ENCODE peak calls at places on chromosomes 13 and 19, in eight cellular contexts. M, X, V, K, N, Z, S and Q are unnamed samples.

GRCh38 chr13:99129050-99129449 is 71.6 kb upstream of the UBAC2 start:
- DNase-seq in N (no peak), X (no peak), Z (peak; percentile 59), V (no peak), M (no peak), K (no peak), S (no peak), Q (no peak)

GRCh38 chr13:101217086-101217485 is 199.2 kb downstream of the NALCN start:
- DNase-seq in V (no peak), S (no peak), X (no peak), M (no peak), Z (no peak), K (no peak), N (no peak), Q (no peak)

GRCh38 chr19:44344255-44344654 is 12.2 kb downstream of the ZNF112 start:
- DNase-seq in M (no peak), K (no peak), X (no peak), V (no peak), N (no peak), S (no peak), Z (peak; percentile 75), Q (peak; percentile 7)

GRCh38 chr19:49862411-49863253 is 4.7 kb downstream of the PNKP start:
- DNase-seq in M (peak; percentile 60), N (peak; percentile 79), V (no peak), S (no peak), K (no peak), X (no peak), Z (peak; percentile 43), Q (no peak)

GRCh38 chr19:1226522-1227312 is 11.1 kb downstream of the CBARP start:
- DNase-seq in Z (no peak), V (no peak), K (no peak), X (no peak), S (no peak), N (no peak), M (no peak), Q (no peak)

GRCh38 chr19:45420356-45420755 is 3.4 kb downstream of the ERCC1 start:
- DNase-seq in Z (no peak), N (no peak), M (no peak), V (no peak), K (no peak), S (no peak), X (no peak), Q (no peak)

GRCh38 chr13:59532405-59532804 is 631.3 kb downstream of the DIAPH3 start:
- DNase-seq in X (no peak), S (peak; percentile 17), N (no peak), M (no peak), V (no peak), K (peak; percentile 73), Z (no peak), Q (no peak)

GRCh38 chr19:4976412-4977298 is 7.7 kb downstream of the KDM4B start:
- DNase-seq in M (no peak), N (peak; percentile 64), X (peak; percentile 99), Z (no peak), V (peak; percentile 87), K (peak; percentile 93), S (peak; percentile 97), Q (peak; percentile 47)

GRCh38 chr13:27953671-27954405 is 15.3 kb downstream of the CDX2 start:
- DNase-seq in X (peak; percentile 67), S (peak; percentile 70), M (peak; percentile 91), V (no peak), Z (no peak), K (peak; percentile 20), N (peak; percentile 88), Q (peak; percentile 89)

GRCh38 chr13:28002886-28003698 is 14.6 kb upstream of the URAD start:
- DNase-seq in V (no peak), Z (no peak), M (no peak), N (no peak), S (peak; percentile 16), K (no peak), X (no peak), Q (no peak)

GRCh38 chr19:42360787-42361544 is 29.1 kb downstream of the CNFN start:
- DNase-seq in K (no peak), N (peak; percentile 85), M (no peak), X (no peak), S (no peak), Z (peak; percentile 12), V (no peak), Q (no peak)

GRCh38 chr13:59963827-59964226 is 199.9 kb downstream of the DIAPH3 start:
- DNase-seq in S (no peak), Z (no peak), K (no peak), V (no peak), M (no peak), X (no peak), N (no peak), Q (no peak)

GRCh38 chr13:44388427-44388826 is 14.8 kb downstream of the SERP2 start:
- DNase-seq in N (no peak), K (no peak), X (no peak), V (no peak), S (no peak), M (peak; percentile 89), Z (no peak), Q (no peak)

GRCh38 chr13:72645521-72645920 is 81.9 kb downstream of the MZT1 start:
- DNase-seq in X (no peak), V (no peak), S (no peak), K (no peak), M (no peak), N (no peak), Z (no peak), Q (no peak)

GRCh38 chr19:29107831-29108230 is 105.1 kb downstream of the UQCRFS1 start:
- DNase-seq in V (no peak), S (no peak), M (no peak), K (no peak), X (no peak), N (no peak), Z (no peak), Q (no peak)

GRCh38 chr13:97843201-97843600 is 110.3 kb upstream of the IPO5 start:
- DNase-seq in M (no peak), X (no peak), S (no peak), Z (no peak), N (no peak), K (no peak), V (no peak), Q (no peak)

GRCh38 chr13:57634829-57635165 is 3.3 kb downstream of the PCDH17 start:
- DNase-seq in K (no peak), X (no peak), S (no peak), V (no peak), N (peak; percentile 58), M (no peak), Z (no peak), Q (no peak)

GRCh38 chr13:48318714-48319457 is 15.3 kb downstream of the RB1 start:
- DNase-seq in V (no peak), Z (no peak), S (no peak), X (no peak), K (no peak), M (no peak), N (no peak), Q (no peak)

GRCh38 chr19:4088975-4089374 is 22.3 kb upstream of the ZBTB7A start:
- DNase-seq in K (no peak), X (no peak), S (no peak), N (no peak), M (no peak), V (no peak), Z (no peak), Q (peak; percentile 32)

DNA sequence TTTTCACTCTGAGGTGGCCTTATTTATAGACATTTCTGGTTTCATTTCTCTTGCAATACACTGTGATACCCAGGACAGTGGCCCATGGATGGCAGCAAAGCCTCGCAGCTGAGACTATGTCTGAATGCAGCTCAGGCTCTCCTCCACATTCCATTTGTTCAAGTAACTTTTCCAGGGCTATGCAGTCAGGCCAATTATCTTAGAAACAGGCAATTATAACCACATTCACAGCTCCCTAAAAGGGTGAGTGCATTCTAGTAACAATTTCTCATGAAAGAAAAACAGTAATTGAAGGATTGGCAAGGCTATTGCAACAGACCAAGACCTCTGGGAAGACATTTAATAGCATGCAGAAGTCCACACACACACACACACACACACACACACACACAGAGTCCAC is 264.0 kb downstream of the TBC1D4 start:
- DNase-seq in S (no peak), Z (no peak), N (no peak), V (peak; percentile 56), M (peak; percentile 28), K (no peak), X (peak; percentile 70), Q (no peak)
- TF ChIP-seq CTCF in S (no peak), Z (peak; percentile 10), N (no peak), V (peak; percentile 13), M (no peak), K (no peak), X (no peak), Q (peak; percentile 9)

GRCh38 chr13:63455938-63456337 is 2040.3 kb upstream of the PCDH20 start:
- DNase-seq in K (no peak), X (no peak), M (no peak), S (no peak), N (no peak), Z (no peak), V (no peak), Q (no peak)
- TF ChIP-seq CTCF in K (no peak), X (peak; percentile 14), M (no peak), S (no peak), N (peak; percentile 66), Z (peak; percentile 45), V (peak; percentile 43), Q (no peak)

GRCh38 chr19:39843919-39844793 is 2.0 kb downstream of the FBL start:
- DNase-seq in X (peak; percentile 70), V (no peak), Z (peak; percentile 66), S (peak; percentile 64), M (peak; percentile 53), K (peak; percentile 50), N (no peak), Q (peak; percentile 50)

GRCh38 chr19:39846176-39846677 is at the start of gene FBL:
- DNase-seq in S (peak; percentile 94), V (no peak), M (peak; percentile 97), K (peak; percentile 76), X (peak; percentile 93), Z (peak; percentile 96), N (peak; percentile 89), Q (peak; percentile 99)

GRCh38 chr19:39846678-39847486 is 703 bp upstream of the FBL start:
- DNase-seq in X (peak; percentile 14), M (peak; percentile 31), S (no peak), K (no peak), Z (no peak), N (peak; percentile 49), V (no peak), Q (no peak)

GRCh38 chr19:39845172-39845571 is 1.0 kb downstream of the FBL start:
- DNase-seq in M (no peak), V (no peak), S (peak; percentile 2), N (no peak), Z (peak; percentile 34), X (no peak), K (no peak), Q (no peak)

GRCh38 chr19:39845621-39846175 is 481 bp downstream of the FBL start:
- DNase-seq in K (no peak), X (peak; percentile 32), M (peak; percentile 32), N (no peak), V (no peak), Z (peak; percentile 33), S (peak; percentile 34), Q (no peak)
- TF ChIP-seq CTCF in K (peak; percentile 9), X (peak; percentile 23), M (peak; percentile 16), N (no peak), V (no peak), Z (peak; percentile 36), S (no peak), Q (no peak)

DNA sequence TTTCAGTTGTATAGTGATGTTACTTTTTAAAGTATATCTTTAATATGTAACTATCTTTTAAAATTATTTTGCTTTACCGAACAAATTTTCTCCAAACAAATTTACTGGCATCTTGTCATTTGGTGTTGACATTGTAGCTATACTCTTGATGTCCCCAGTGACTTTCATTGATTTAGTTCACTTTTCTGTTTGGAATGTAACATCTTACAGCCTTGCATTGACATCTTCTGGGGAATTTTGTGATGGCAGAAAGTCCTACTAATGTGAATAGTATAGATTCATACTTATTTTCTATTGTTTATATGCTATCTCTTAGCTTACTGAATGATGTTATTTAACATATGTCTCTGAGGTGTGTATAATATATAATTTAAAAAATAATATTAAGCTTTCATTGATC is 800.9 kb upstream of the ATXN8OS start:
- DNase-seq in S (no peak), V (no peak), X (no peak), Z (no peak), N (no peak), K (no peak), M (no peak), Q (no peak)
- TF ChIP-seq CTCF in S (no peak), V (no peak), X (no peak), Z (no peak), N (peak; percentile 32), K (no peak), M (no peak), Q (no peak)